ENCODE peak calls at places on chromosomes 5 and 9, in seven cellular contexts. I is Right ventricle myocardium superior, F is KBM-7, E is GM23248, M is GM13976, X is non-pigmented ciliary epithelial cell, O is fibroblast of lung. D is an unnamed sample.

GRCh38 chr9:114484854-114485443 is 20.3 kb downstream of the WHRN start:
- DNase-seq in I (no peak), F (no peak), E (peak), M (peak), X (peak), O (peak), D (peak)

GRCh38 chr9:137432687-137433348 is 8.3 kb downstream of the ENTPD8 start:
- DNase-seq in I (peak), F (no peak), E (no peak), M (no peak), X (no peak), O (no peak), D (no peak)

GRCh38 chr9:72290311-72290710 is 74.7 kb downstream of the ZFAND5 start:
- DNase-seq in I (no peak), F (no peak), E (no peak), M (no peak), X (no peak), O (no peak), D (no peak)

GRCh38 chr5:95697781-95698681 is 15.2 kb upstream of the SPATA9 start:
- DNase-seq in I (no peak), F (no peak), E (peak), M (no peak), X (no peak), O (no peak), D (no peak)

GRCh38 chr5:177325868-177326381 is 14.2 kb upstream of the MXD3 start:
- DNase-seq in I (no peak), F (no peak), E (peak), M (no peak), X (no peak), O (peak), D (peak)

GRCh38 chr5:132434813-132435286 is 55.7 kb downstream of the IRF1 start:
- DNase-seq in I (no peak), F (no peak), E (no peak), M (no peak), X (no peak), O (no peak), D (no peak)

GRCh38 chr5:116137544-116138378 is 52.9 kb downstream of the COMMD10 start:
- DNase-seq in I (no peak), F (peak), E (peak), M (peak), X (no peak), O (peak), D (no peak)

GRCh38 chr5:16809816-16810502 is 126.1 kb downstream of the MYO10 start:
- DNase-seq in I (peak), F (no peak), E (peak), M (no peak), X (peak), O (peak), D (no peak)

GRCh38 chr9:127136880-127137639 is 14.6 kb upstream of the ANGPTL2 start:
- DNase-seq in I (no peak), F (no peak), E (no peak), M (no peak), X (no peak), O (no peak), D (no peak)

GRCh38 chr5:19855453-19855852 is 132.5 kb downstream of the CDH18 start:
- DNase-seq in I (no peak), F (no peak), E (peak), M (no peak), X (no peak), O (no peak), D (no peak)

D was measured in retinal pigment epithelial cell.